ENCODE peak calls at places on chromosomes 11 and 22, in four cellular contexts. One of them, this sample, is unnamed.

GRCh38 chr11:6855971-6856542 is 6.8 kb upstream of the OR10A2 start:
- DNase-seq in HepG2: no peak
- DNase-seq in GM12878: no peak
- DNase-seq in K562: no peak
- DNase-seq in this sample: no peak

GRCh38 chr11:35144811-35145210 is 5.8 kb downstream of the CD44 start:
- DNase-seq in HepG2: no peak
- DNase-seq in K562: no peak
- DNase-seq in GM12878: no peak
- DNase-seq in this sample: no peak

GRCh38 chr11:86491048-86491447 is 116.4 kb downstream of the CCDC81 start:
- DNase-seq in GM12878: no peak
- DNase-seq in K562: no peak
- DNase-seq in HepG2: no peak
- DNase-seq in this sample: no peak

GRCh38 chr22:45781941-45782340 is 110.3 kb downstream of the ATXN10 start:
- DNase-seq in K562: no peak
- DNase-seq in GM12878: no peak
- DNase-seq in HepG2: no peak
- DNase-seq in this sample: no peak

GRCh38 chr11:82682003-82682751 is 51.5 kb downstream of the FAM181B start:
- DNase-seq in K562: peak
- DNase-seq in GM12878: peak
- DNase-seq in HepG2: peak
- DNase-seq in this sample: peak

GRCh38 chr11:27395556-27396258 is 32.7 kb upstream of the CCDC34 start:
- DNase-seq in K562: no peak
- DNase-seq in GM12878: no peak
- DNase-seq in HepG2: peak
- DNase-seq in this sample: peak

GRCh38 chr22:31616315-31616980 is 45.6 kb downstream of the PISD start:
- DNase-seq in K562: no peak
- DNase-seq in GM12878: no peak
- DNase-seq in HepG2: peak
- DNase-seq in this sample: no peak

GRCh38 chr11:36711104-36711825 is 113.2 kb upstream of the RAG2 start:
- DNase-seq in GM12878: no peak
- DNase-seq in HepG2: peak
- DNase-seq in K562: no peak
- DNase-seq in this sample: no peak

GRCh38 chr22:50306753-50307749 is at the start of gene PLXNB2:
- DNase-seq in K562: peak
- DNase-seq in HepG2: peak
- DNase-seq in GM12878: no peak
- DNase-seq in this sample: peak

GRCh38 chr22:33723915-33724314 is 196.4 kb downstream of the LARGE1 start:
- DNase-seq in GM12878: no peak
- DNase-seq in K562: no peak
- DNase-seq in HepG2: no peak
- DNase-seq in this sample: no peak

GRCh38 chr22:21599053-21599893 is 30.5 kb downstream of the YDJC start:
- DNase-seq in HepG2: no peak
- DNase-seq in K562: no peak
- DNase-seq in GM12878: no peak
- DNase-seq in this sample: no peak

GRCh38 chr11:18726040-18726439 is at the start of gene IGSF22:
- DNase-seq in HepG2: no peak
- DNase-seq in K562: peak
- DNase-seq in GM12878: no peak
- DNase-seq in this sample: no peak

GRCh38 chr11:125956371-125956770 is 10.5 kb downstream of the VSIG10L2 start:
- DNase-seq in K562: no peak
- DNase-seq in GM12878: no peak
- DNase-seq in HepG2: no peak
- DNase-seq in this sample: no peak

GRCh38 chr11:2738551-2739431 is 39.0 kb upstream of the KCNQ1OT1 start:
- DNase-seq in HepG2: no peak
- DNase-seq in GM12878: no peak
- DNase-seq in K562: peak
- DNase-seq in this sample: no peak

GRCh38 chr11:91133361-91133760 is 910.5 kb upstream of the CHORDC1 start:
- DNase-seq in HepG2: no peak
- DNase-seq in GM12878: no peak
- DNase-seq in K562: no peak
- DNase-seq in this sample: no peak

GRCh38 chr11:17643506-17644405 is 75.6 kb upstream of the MYOD1 start:
- DNase-seq in GM12878: no peak
- DNase-seq in K562: no peak
- DNase-seq in HepG2: no peak
- DNase-seq in this sample: no peak

GRCh38 chr22:19731361-19731725 is 8.0 kb downstream of the GP1BB start:
- DNase-seq in GM12878: no peak
- DNase-seq in K562: no peak
- DNase-seq in HepG2: no peak
- DNase-seq in this sample: no peak

GRCh38 chr11:121004196-121004840 is 19.6 kb upstream of the TBCEL start:
- DNase-seq in GM12878: no peak
- DNase-seq in HepG2: no peak
- DNase-seq in K562: no peak
- DNase-seq in this sample: no peak

GRCh38 chr11:64208796-64209562 is 2.5 kb downstream of the FERMT3 start:
- DNase-seq in HepG2: no peak
- DNase-seq in GM12878: no peak
- DNase-seq in K562: no peak
- DNase-seq in this sample: no peak

GRCh38 chr22:48752451-48753380 is 1075.0 kb downstream of the BRD1 start:
- DNase-seq in GM12878: no peak
- DNase-seq in HepG2: no peak
- DNase-seq in K562: no peak
- DNase-seq in this sample: no peak

GRCh38 chr22:28711820-28712777 is 29.5 kb downstream of the CHEK2 start:
- DNase-seq in K562: peak
- DNase-seq in GM12878: no peak
- DNase-seq in HepG2: peak
- DNase-seq in this sample: no peak
- TF ChIP-seq SP1 in K562: no peak
- TF ChIP-seq SP1 in GM12878: no peak
- TF ChIP-seq SP1 in HepG2: no peak
- TF ChIP-seq SP1 in this sample: no peak

DNA sequence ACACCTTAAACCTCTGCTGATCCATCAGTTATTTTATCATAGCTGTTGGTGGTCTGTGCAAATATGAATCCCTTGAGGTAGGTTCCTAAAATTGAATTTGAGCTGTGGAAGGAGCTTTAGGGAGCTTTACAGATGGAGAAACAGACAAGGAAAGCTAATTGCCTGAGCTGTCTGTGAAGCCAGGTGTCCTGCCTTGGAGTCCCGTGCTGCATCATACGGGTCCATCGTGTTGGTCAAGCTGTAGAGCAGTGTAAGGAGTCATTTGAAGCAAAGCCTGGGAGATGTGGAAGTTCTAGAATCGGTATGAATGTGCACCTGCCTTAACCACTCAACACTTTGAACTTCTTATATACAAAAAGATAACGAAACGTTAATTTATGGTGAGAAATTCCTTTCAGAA is 1.0 kb downstream of the POLA2 start:
- DNase-seq in GM12878: no peak
- DNase-seq in HepG2: no peak
- DNase-seq in K562: peak
- DNase-seq in this sample: no peak
- TF ChIP-seq FOXM1 in GM12878: no peak
- TF ChIP-seq FOXM1 in HepG2: no peak
- TF ChIP-seq FOXM1 in K562: no peak
- TF ChIP-seq FOXM1 in this sample: no peak

GRCh38 chr22:40624770-40625169 is 11.7 kb downstream of the MRTFA start:
- DNase-seq in GM12878: no peak
- DNase-seq in K562: no peak
- DNase-seq in HepG2: no peak
- DNase-seq in this sample: no peak

GRCh38 chr22:40618400-40618799 is 18.1 kb downstream of the MRTFA start:
- DNase-seq in GM12878: no peak
- DNase-seq in HepG2: no peak
- DNase-seq in K562: no peak
- DNase-seq in this sample: no peak

GRCh38 chr22:40616578-40616977 is 19.9 kb downstream of the MRTFA start:
- DNase-seq in K562: no peak
- DNase-seq in HepG2: no peak
- DNase-seq in GM12878: no peak
- DNase-seq in this sample: no peak

GRCh38 chr22:40621309-40622151 is 15.0 kb downstream of the MRTFA start:
- DNase-seq in K562: no peak
- DNase-seq in HepG2: peak
- DNase-seq in GM12878: no peak
- DNase-seq in this sample: no peak

DNA sequence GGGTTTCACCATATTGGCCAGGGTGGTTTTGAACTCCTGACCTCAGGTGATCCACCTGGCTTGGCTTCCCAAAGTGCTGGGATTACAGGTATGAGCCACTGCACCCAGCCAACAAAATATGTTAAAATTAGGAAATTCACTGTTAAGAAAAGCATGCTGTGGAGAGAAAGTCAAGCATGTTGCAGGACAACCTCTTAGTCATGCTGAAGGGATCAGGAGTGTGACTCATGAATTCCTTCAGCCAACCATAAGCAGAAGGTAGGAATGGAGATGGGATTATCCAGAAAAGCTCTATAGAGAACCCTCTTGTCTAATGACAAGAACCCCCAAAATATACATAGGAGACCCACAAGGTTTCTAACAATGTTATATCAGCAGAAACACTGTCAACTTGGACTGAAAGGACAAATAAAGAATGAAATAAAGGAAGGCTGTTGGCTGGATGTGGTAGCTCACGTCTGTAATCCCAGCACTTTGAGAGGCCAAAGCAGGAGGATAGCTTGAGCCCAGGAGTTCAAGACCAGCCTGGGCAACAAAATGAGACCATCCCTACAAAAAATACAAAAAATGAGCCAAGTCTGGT is 16.0 kb downstream of the MRTFA start:
- DNase-seq in GM12878: no peak
- DNase-seq in K562: peak
- DNase-seq in HepG2: no peak
- DNase-seq in this sample: no peak
- TF ChIP-seq SP1 in GM12878: no peak
- TF ChIP-seq SP1 in K562: no peak
- TF ChIP-seq SP1 in HepG2: no peak
- TF ChIP-seq SP1 in this sample: no peak

DNA sequence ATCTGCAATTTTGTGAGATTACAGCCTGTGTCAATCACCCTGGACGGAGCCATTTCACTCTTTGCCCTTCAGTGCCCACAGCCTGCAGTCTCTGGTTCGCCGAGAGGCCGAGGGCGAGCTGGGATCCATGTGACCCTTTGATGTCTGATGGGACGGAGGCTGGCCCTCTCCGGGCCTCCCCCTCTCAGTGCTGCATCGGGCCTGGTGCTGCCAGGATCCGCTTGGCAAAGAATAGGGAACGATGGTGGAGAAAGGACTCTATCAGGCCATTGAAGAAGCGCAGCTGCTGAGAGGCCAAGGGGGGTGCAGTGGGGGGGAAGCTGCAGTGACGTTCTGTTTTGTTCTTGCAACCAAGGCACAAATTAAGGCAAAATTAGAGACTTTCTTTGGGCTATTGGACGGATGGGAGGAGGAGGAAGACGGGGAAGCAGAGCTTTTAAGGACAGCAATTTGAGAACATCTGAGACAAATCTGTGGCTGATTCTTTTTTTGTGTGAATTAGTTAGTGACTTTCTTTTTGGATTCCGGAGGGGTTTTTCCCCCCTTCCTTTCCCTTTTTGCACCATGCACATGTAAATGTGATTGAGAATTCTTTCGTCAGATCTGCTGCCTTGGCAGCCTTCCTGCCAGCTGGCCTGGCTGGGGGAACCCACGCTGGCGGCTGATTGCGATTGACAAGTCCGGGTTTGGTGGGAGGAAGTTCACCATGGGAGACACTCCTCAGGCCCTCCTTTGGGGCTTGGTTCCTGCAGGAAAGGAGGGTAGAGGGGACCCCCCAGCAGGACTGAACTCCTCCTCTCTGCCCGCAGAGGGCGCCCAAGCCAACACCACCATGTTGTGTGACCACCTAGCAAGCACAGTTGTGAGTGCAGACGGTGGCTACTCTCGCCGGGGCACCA is 214.5 kb downstream of the NTM start:
- DNase-seq in K562: peak
- DNase-seq in HepG2: no peak
- DNase-seq in GM12878: no peak
- DNase-seq in this sample: peak
- TF ChIP-seq FOXM1 in K562: no peak
- TF ChIP-seq FOXM1 in HepG2: no peak
- TF ChIP-seq FOXM1 in GM12878: no peak
- TF ChIP-seq FOXM1 in this sample: no peak

DNA sequence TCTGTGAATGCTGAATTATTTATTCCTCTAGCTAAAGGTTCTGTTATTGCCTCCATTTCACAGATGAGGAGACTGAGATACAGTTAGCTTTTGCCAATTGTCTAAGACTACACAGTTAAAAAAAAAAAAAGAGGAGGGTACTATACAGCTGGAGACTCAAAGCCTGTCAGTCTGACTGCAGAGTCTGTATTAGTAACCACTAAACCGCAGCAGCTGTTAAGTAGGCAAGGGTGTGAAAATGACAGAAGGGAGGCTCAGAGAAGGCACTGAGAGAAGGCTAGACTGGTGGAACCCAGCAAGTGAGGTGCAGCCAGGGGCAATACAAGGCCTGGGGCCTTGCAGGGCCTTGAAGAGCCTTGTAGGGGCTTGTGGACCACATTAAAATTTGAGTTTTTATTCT is 181.2 kb downstream of the CSNK2A3 start:
- DNase-seq in GM12878: peak
- DNase-seq in K562: no peak
- DNase-seq in HepG2: no peak
- DNase-seq in this sample: no peak
- TF ChIP-seq SP1 in GM12878: no peak
- TF ChIP-seq SP1 in K562: no peak
- TF ChIP-seq SP1 in HepG2: no peak
- TF ChIP-seq SP1 in this sample: no peak

DNA sequence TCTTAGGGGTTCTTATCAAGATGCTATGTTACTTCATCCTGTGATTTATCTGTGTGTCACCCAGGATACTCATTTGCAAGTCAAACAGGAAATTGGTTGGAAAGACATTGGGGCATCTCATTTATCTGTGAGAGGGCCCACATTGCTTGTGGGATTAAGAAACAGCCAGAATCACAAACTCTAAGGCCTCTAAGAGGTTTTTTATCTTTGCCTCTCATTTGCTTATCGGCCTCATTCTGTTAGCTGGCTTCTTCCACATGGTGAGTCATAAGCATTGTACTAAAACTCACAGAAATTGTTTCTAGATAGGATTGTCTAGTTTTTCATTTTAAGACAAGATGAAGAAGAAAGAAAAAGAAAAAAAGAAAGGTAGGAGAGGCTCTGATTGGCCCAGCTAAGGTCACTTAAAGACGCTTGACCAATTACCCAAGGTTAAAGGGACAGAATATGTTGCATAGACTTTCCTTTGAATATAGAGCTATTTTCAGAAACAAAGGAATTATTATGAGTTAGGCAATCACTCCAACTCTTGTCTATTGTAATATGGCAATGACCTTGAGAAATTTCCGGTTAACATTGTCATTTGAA is 121.9 kb downstream of the ARHGAP42 start:
- DNase-seq in K562: peak
- DNase-seq in GM12878: no peak
- DNase-seq in HepG2: no peak
- DNase-seq in this sample: no peak
- TF ChIP-seq FOXM1 in K562: peak
- TF ChIP-seq FOXM1 in GM12878: no peak
- TF ChIP-seq FOXM1 in HepG2: no peak
- TF ChIP-seq FOXM1 in this sample: no peak

GRCh38 chr11:19872526-19873135 is 160.0 kb downstream of the NAV2 start:
- DNase-seq in K562: no peak
- DNase-seq in HepG2: no peak
- DNase-seq in GM12878: no peak
- DNase-seq in this sample: no peak
- TF ChIP-seq SP1 in K562: no peak
- TF ChIP-seq SP1 in HepG2: no peak
- TF ChIP-seq SP1 in GM12878: no peak
- TF ChIP-seq SP1 in this sample: no peak

This sample was measured in HEK293T.